ENCODE peak calls at places on chromosomes 1 and 21, in four cellular contexts. V is H1, W is K562, O is HepG2. L is an unnamed sample.

GRCh38 chr1:45753248-45754037 is 3.0 kb upstream of the IPP start:
- DNase-seq in O (no peak), W (peak; percentile 71), V (no peak), L (no peak)

GRCh38 chr1:232033285-232033684 is 406.7 kb downstream of the DISC1 start:
- DNase-seq in V (peak; percentile 40), W (no peak), O (no peak), L (no peak)

GRCh38 chr1:206442101-206442500 is 28.2 kb upstream of the IKBKE start:
- DNase-seq in W (peak; percentile 40), V (no peak), O (no peak), L (no peak)

GRCh38 chr1:221227872-221228337 is 348.7 kb downstream of the HLX start:
- DNase-seq in W (no peak), V (no peak), O (no peak), L (no peak)

GRCh38 chr1:247551716-247552115 is 2.8 kb downstream of the GCSAML start:
- DNase-seq in W (no peak), O (no peak), V (no peak), L (no peak)

GRCh38 chr1:30258471-30258870 is 464.9 kb downstream of the MATN1 start:
- DNase-seq in V (no peak), W (no peak), O (no peak), L (no peak)

GRCh38 chr1:184636156-184636448 is 118.6 kb downstream of the EDEM3 start:
- DNase-seq in W (no peak), O (no peak), V (no peak), L (no peak)

GRCh38 chr1:229218612-229219025 is 52.3 kb upstream of the RAB4A start:
- DNase-seq in V (no peak), O (no peak), W (no peak), L (no peak)

GRCh38 chr1:118039170-118039569 is 109.6 kb downstream of the WDR3 start:
- DNase-seq in W (no peak), O (no peak), V (no peak), L (no peak)

GRCh38 chr1:155858805-155859233 is 548 bp upstream of the SYT11 start:
- DNase-seq in V (no peak), W (peak; percentile 20), O (no peak), L (no peak)

GRCh38 chr1:69700770-69701169 is 133.0 kb downstream of the LRRC7 start:
- DNase-seq in O (peak; percentile 13), V (peak; percentile 58), W (peak; percentile 44), L (no peak)

GRCh38 chr1:44947060-44947773 is 39.2 kb downstream of the EIF2B3 start:
- DNase-seq in O (no peak), W (no peak), V (no peak), L (no peak)

GRCh38 chr21:35021546-35021945 is 27.6 kb downstream of the RUNX1 start:
- DNase-seq in W (no peak), V (no peak), O (no peak), L (no peak)

GRCh38 chr1:203440780-203441179 is 34.8 kb upstream of the PRELP start:
- DNase-seq in V (no peak), O (no peak), W (peak; percentile 24), L (no peak)

GRCh38 chr1:226634156-226634588 is 85.6 kb downstream of the STUM start:
- DNase-seq in W (peak; percentile 84), V (peak; percentile 96), O (peak; percentile 35), L (peak; percentile 64)

GRCh38 chr1:181140891-181141290 is 52.4 kb downstream of the IER5 start:
- DNase-seq in W (no peak), O (no peak), V (no peak), L (no peak)

DNA sequence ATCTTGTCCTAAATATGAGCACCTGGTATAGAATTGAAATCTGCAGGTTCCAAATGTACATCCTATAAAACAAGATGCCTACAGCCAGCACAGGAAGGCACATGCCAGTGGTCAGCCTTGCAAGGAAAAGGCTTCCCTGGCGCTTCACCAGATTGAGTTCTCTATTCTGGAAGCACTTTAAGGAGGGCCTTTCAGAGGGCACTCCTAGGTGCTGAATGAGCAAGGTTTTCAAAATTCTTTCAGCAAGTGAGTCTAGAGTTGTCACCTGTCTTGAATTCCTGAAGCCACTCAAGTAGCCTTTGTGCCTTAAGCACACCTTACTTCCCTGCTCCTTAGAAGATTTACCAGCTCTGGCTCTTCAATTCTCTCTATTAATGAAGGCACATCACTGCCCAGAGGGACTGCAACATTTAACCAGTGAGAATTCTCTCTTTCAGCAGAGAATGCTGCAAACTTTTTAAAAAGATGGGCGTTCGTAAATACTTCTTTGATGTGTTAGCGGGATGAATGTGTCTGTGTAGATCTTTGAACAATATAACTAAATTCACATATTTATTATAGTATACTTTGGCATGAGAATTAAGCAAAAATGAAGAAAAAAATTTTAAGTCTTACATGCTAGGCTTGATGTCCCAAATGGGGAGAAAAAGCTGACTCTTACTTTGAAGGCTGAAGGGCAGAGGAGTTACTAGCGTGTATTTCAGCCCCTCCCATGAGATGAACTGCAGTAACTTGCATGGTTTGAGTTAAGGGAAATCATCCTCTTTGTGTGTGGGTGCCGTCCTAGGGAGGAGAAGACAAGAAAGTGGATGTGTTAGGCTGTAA is 162.0 kb downstream of the NTPCR start:
- DNase-seq in O (no peak), W (no peak), V (no peak), L (no peak)
- TF ChIP-seq PHF8 in O (no peak), W (no peak), V (no peak), L (no peak)

DNA sequence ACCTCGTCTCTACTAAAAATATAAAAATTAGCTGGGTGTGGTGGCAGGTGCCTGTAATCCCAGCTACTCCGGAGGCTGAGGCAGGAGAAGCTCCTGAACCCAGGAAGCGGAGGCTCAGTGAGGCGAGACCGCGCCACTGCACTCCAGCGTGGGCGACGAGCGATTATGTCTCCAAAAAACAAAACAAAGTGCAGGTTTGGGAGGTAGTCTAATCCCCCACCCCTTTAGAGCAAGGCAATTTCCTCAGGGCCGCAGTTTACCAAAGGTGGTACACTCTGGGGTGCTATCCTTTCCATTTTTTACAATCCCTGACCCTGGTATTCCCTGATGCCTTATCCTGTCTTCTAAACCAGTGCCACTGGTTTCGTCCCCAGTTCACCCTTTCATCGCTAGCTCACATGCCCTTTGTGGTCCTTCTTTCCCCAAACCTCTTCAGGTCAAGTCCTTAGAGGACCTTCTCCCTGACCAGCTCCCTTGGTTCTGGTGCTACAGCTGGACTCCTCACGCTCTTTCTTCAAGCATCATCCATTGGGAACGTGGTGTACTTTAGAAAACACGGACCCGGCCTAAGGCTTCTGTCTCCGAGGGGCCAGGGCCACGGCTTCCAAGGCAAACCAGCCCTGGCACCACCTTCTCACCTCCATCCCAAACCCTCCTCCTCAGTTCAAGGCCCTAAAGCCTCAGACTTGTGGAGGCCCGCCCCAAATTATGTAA is 873 bp downstream of the IFT25 start:
- DNase-seq in V (no peak), W (peak; percentile 51), O (no peak), L (no peak)
- TF ChIP-seq PHF8 in V (no peak), W (no peak), O (no peak), L (no peak)

GRCh38 chr1:214022229-214022791 is 34.5 kb downstream of the PROX1 start:
- DNase-seq in W (no peak), O (no peak), V (no peak), L (no peak)
- TF ChIP-seq PHF8 in W (no peak), O (no peak), V (no peak), L (no peak)

GRCh38 chr1:165114022-165114888 is 242.3 kb downstream of the LMX1A start:
- DNase-seq in V (peak; percentile 84), W (peak; percentile 53), O (peak; percentile 35), L (peak; percentile 59)

GRCh38 chr1:165114889-165115285 is 241.6 kb downstream of the LMX1A start:
- DNase-seq in W (no peak), O (no peak), V (no peak), L (no peak)

GRCh38 chr1:165117482-165117881 is 239.0 kb downstream of the LMX1A start:
- DNase-seq in V (peak; percentile 67), O (no peak), W (no peak), L (no peak)

GRCh38 chr1:165112260-165112659 is 244.3 kb downstream of the LMX1A start:
- DNase-seq in V (no peak), W (no peak), O (no peak), L (no peak)

GRCh38 chr1:165116732-165117131 is 239.8 kb downstream of the LMX1A start:
- DNase-seq in W (no peak), O (no peak), V (no peak), L (peak; percentile 51)
- TF ChIP-seq PHF8 in W (no peak), O (no peak), V (no peak), L (no peak)

L was measured in A549.